ENCODE peak calls at places on chromosome 17, in nine cellular contexts. T, J, Y, H, R, D, L, N and Q are unnamed samples.

GRCh38 chr17:29663155-29663554 is 40.4 kb upstream of the CORO6 start:
- DNase-seq in T (peak; percentile 65), J (no peak), Y (no peak), H (no peak), R (no peak), D (no peak), L (peak; percentile 68), N (no peak), Q (no peak)

GRCh38 chr17:73027130-73027741 is 65.3 kb downstream of the SLC39A11 start:
- DNase-seq in T (peak; percentile 21), J (no peak), Y (peak; percentile 42), H (no peak), R (no peak), D (no peak), L (no peak), N (no peak), Q (no peak)

GRCh38 chr17:50565559-50566350 is 5.2 kb downstream of the CACNA1G start:
- DNase-seq in T (peak; percentile 21), J (no peak), Y (no peak), H (no peak), R (no peak), D (no peak), L (no peak), N (no peak), Q (no peak)

GRCh38 chr17:64599187-64599676 is 62.9 kb downstream of the SMURF2 start:
- DNase-seq in T (no peak), J (peak; percentile 59), Y (no peak), H (peak; percentile 28), R (no peak), D (peak; percentile 75), L (no peak), N (no peak), Q (no peak)

GRCh38 chr17:6070280-6070894 is at the start of gene WSCD1:
- DNase-seq in T (no peak), J (no peak), Y (peak; percentile 29), H (peak; percentile 47), R (no peak), D (no peak), L (peak; percentile 80), N (no peak), Q (no peak)

GRCh38 chr17:41710472-41711090 is 1.6 kb upstream of the GAST start:
- DNase-seq in T (peak; percentile 71), J (peak; percentile 56), Y (peak; percentile 46), H (no peak), R (no peak), D (no peak), L (no peak), N (peak; percentile 81), Q (peak; percentile 52)

GRCh38 chr17:70119961-70120360 is 44.9 kb downstream of the KCNJ16 start:
- DNase-seq in T (peak; percentile 9), J (no peak), Y (peak; percentile 24), H (no peak), R (no peak), D (no peak), L (no peak), N (no peak), Q (no peak)

GRCh38 chr17:71237903-71238538 is 882.8 kb upstream of the SOX9 start:
- DNase-seq in T (peak; percentile 46), J (no peak), Y (no peak), H (no peak), R (no peak), D (no peak), L (no peak), N (no peak), Q (no peak)

GRCh38 chr17:19448341-19449268 is 37.6 kb downstream of the RNF112 start:
- DNase-seq in T (peak; percentile 99), J (no peak), Y (peak; percentile 94), H (peak; percentile 43), R (no peak), D (no peak), L (peak; percentile 46), N (peak; percentile 44), Q (peak; percentile 69)

GRCh38 chr17:14918540-14918939 is 346.6 kb downstream of the PMP22 start:
- DNase-seq in T (peak; percentile 10), J (no peak), Y (no peak), H (no peak), R (no peak), D (no peak), L (no peak), N (no peak), Q (no peak)

GRCh38 chr17:75812096-75813001 is 27.7 kb downstream of the UNK start:
- DNase-seq in T (no peak), J (no peak), Y (no peak), H (no peak), R (no peak), D (no peak), L (no peak), N (no peak), Q (no peak)

GRCh38 chr17:41680426-41681040 is 8.2 kb upstream of the EIF1 start:
- DNase-seq in T (no peak), J (no peak), Y (no peak), H (no peak), R (no peak), D (no peak), L (no peak), N (no peak), Q (no peak)

GRCh38 chr17:78777886-78778285 is 4.2 kb downstream of the CYTH1 start:
- DNase-seq in T (no peak), J (no peak), Y (no peak), H (no peak), R (no peak), D (no peak), L (no peak), N (no peak), Q (no peak)

GRCh38 chr17:78769200-78769773 is 12.8 kb downstream of the CYTH1 start:
- DNase-seq in T (no peak), J (peak; percentile 56), Y (no peak), H (no peak), R (no peak), D (no peak), L (no peak), N (no peak), Q (no peak)

GRCh38 chr17:78771758-78772382 is 10.2 kb downstream of the CYTH1 start:
- DNase-seq in T (no peak), J (peak; percentile 65), Y (no peak), H (no peak), R (no peak), D (no peak), L (no peak), N (no peak), Q (no peak)

GRCh38 chr17:78774956-78775571 is 7.0 kb downstream of the CYTH1 start:
- DNase-seq in T (no peak), J (peak; percentile 82), Y (no peak), H (no peak), R (no peak), D (peak; percentile 75), L (no peak), N (no peak), Q (no peak)

DNA sequence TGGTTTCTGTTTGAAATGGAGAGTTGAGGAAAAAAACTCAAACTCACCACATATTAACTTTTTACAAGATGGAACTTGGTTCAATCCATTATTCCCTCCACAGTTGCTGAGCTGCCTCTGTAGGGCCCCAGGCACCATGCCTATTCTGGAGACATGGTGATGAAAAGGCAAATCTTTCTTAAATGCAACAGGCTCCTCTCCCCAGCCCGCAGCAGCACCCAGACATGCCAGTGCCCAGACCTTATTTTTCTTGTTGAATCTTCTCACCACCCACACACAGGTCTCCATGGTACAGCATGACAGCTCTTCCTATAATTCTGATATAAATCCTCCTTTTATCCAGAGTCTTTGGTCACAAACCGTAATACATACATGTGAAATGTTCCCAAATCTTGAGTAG is 7.6 kb downstream of the CYTH1 start:
- DNase-seq in T (no peak), J (peak; percentile 36), Y (no peak), H (no peak), R (no peak), D (no peak), L (no peak), N (no peak), Q (no peak)
- H3K4me3 ChIP-seq in T (no peak overlapping the region), J (peak overlapping the region; percentile 95), Y (no peak overlapping the region), H (no peak overlapping the region), R (no peak overlapping the region), D (peak overlapping the region; percentile 62), L (no peak overlapping the region), N (no peak overlapping the region), Q (no peak overlapping the region)

GRCh38 chr17:21126645-21127507 is at the start of gene DHRS7B:
- DNase-seq in T (peak; percentile 91), J (peak; percentile 97), Y (peak; percentile 81), H (peak; percentile 99), R (peak; percentile 96), D (peak; percentile 97), L (peak; percentile 98), N (peak; percentile 81), Q (peak; percentile 62)

GRCh38 chr17:21129023-21129681 is 2.4 kb downstream of the DHRS7B start:
- DNase-seq in T (peak; percentile 76), J (no peak), Y (peak; percentile 47), H (peak; percentile 30), R (no peak), D (no peak), L (peak; percentile 54), N (no peak), Q (no peak)

GRCh38 chr17:21127508-21128077 is 829 bp downstream of the DHRS7B start:
- DNase-seq in T (no peak), J (no peak), Y (no peak), H (no peak), R (no peak), D (no peak), L (no peak), N (no peak), Q (no peak)

GRCh38 chr17:21124096-21124495 is 2.7 kb upstream of the DHRS7B start:
- DNase-seq in T (no peak), J (no peak), Y (no peak), H (no peak), R (no peak), D (no peak), L (no peak), N (no peak), Q (no peak)

DNA sequence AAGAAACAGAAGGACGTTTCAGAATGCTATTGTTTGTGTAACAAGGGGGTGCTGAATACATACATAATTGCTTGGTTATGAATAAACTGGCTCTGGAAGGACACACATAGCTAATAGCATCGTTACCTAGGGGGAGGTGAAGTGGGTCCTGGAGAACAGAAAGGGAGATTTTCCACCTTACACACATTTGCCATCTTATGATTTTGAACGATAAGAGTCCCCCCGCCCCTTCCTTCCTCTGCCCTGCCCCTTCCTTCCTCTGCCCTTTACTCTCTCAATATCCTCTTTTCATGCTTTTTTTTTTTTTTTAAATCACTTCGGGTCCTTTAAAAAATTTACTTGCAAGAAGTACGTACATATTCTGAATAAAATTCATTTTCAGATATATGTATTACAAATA is 902 bp upstream of the DHRS7B start:
- DNase-seq in T (no peak), J (peak; percentile 86), Y (no peak), H (peak; percentile 35), R (no peak), D (peak; percentile 61), L (no peak), N (no peak), Q (no peak)
- H3K4me3 ChIP-seq in T (no peak overlapping the region), J (peak overlapping the region; percentile 99), Y (no peak overlapping the region), H (no peak overlapping the region), R (peak overlapping the region; percentile 90), D (peak overlapping the region; percentile 90), L (peak overlapping the region; percentile 77), N (no peak overlapping the region), Q (peak overlapping the region; percentile 93)

GRCh38 chr17:61394630-61395408 is 4.8 kb upstream of the TBX2 start:
- DNase-seq in T (no peak), J (no peak), Y (no peak), H (no peak), R (no peak), D (no peak), L (peak; percentile 44), N (no peak), Q (no peak)
- H3K4me3 ChIP-seq in T (no peak overlapping the region), J (no peak overlapping the region), Y (no peak overlapping the region), H (no peak overlapping the region), R (peak overlapping the region; percentile 77), D (no peak overlapping the region), L (peak overlapping the region; percentile 63), N (no peak overlapping the region), Q (no peak overlapping the region)

GRCh38 chr17:77472837-77473214 is 332.1 kb downstream of the SEC14L1 start:
- DNase-seq in T (no peak), J (no peak), Y (no peak), H (no peak), R (no peak), D (no peak), L (no peak), N (no peak), Q (no peak)
- H3K4me3 ChIP-seq in T (no peak overlapping the region), J (peak overlapping the region; percentile 74), Y (no peak overlapping the region), H (no peak overlapping the region), R (peak overlapping the region; percentile 46), D (peak overlapping the region; percentile 33), L (no peak overlapping the region), N (no peak overlapping the region), Q (no peak overlapping the region)